ENCODE peak calls at places on chromosomes 5 and 9, in eight cellular contexts. One of them, this sample, is unnamed.

GRCh38 chr9:112308576-112308975 is 24.8 kb downstream of the PTBP3 start:
- DNase-seq in AG09309: no peak
- DNase-seq in Calu3: no peak
- DNase-seq in CD4-positive, CD25-positive, alpha-beta regulatory T cell: no peak
- DNase-seq in GM20000: no peak
- DNase-seq in AG08396: no peak
- DNase-seq in T-helper 1 cell: no peak
- DNase-seq in testis: no peak
- DNase-seq in this sample: no peak

GRCh38 chr9:93203713-93204469 is 20.0 kb downstream of the WNK2 start:
- DNase-seq in Calu3: no peak
- DNase-seq in GM20000: no peak
- DNase-seq in AG09309: no peak
- DNase-seq in testis: no peak
- DNase-seq in T-helper 1 cell: no peak
- DNase-seq in CD4-positive, CD25-positive, alpha-beta regulatory T cell: no peak
- DNase-seq in AG08396: no peak
- DNase-seq in this sample: no peak

GRCh38 chr9:1619915-1620705 is 395.0 kb upstream of the SMARCA2 start:
- DNase-seq in Calu3: no peak
- DNase-seq in GM20000: no peak
- DNase-seq in CD4-positive, CD25-positive, alpha-beta regulatory T cell: no peak
- DNase-seq in AG09309: no peak
- DNase-seq in testis: no peak
- DNase-seq in T-helper 1 cell: no peak
- DNase-seq in AG08396: no peak
- DNase-seq in this sample: no peak

GRCh38 chr5:95761771-95762680 is 30.9 kb downstream of the RHOBTB3 start:
- DNase-seq in GM20000: no peak
- DNase-seq in testis: no peak
- DNase-seq in AG09309: peak
- DNase-seq in T-helper 1 cell: no peak
- DNase-seq in AG08396: no peak
- DNase-seq in CD4-positive, CD25-positive, alpha-beta regulatory T cell: no peak
- DNase-seq in Calu3: no peak
- DNase-seq in this sample: no peak

GRCh38 chr9:90308746-90309145 is 333.9 kb downstream of the DIRAS2 start:
- DNase-seq in testis: no peak
- DNase-seq in AG09309: no peak
- DNase-seq in AG08396: no peak
- DNase-seq in Calu3: no peak
- DNase-seq in GM20000: no peak
- DNase-seq in T-helper 1 cell: no peak
- DNase-seq in CD4-positive, CD25-positive, alpha-beta regulatory T cell: no peak
- DNase-seq in this sample: no peak

GRCh38 chr5:55123365-55123764 is 20.9 kb downstream of the GZMA start:
- DNase-seq in GM20000: no peak
- DNase-seq in T-helper 1 cell: no peak
- DNase-seq in AG08396: no peak
- DNase-seq in Calu3: no peak
- DNase-seq in AG09309: no peak
- DNase-seq in testis: no peak
- DNase-seq in CD4-positive, CD25-positive, alpha-beta regulatory T cell: no peak
- DNase-seq in this sample: no peak

GRCh38 chr9:134181648-134182034 is 17.3 kb upstream of the RNU6ATAC start:
- DNase-seq in AG09309: no peak
- DNase-seq in testis: no peak
- DNase-seq in T-helper 1 cell: no peak
- DNase-seq in Calu3: no peak
- DNase-seq in GM20000: no peak
- DNase-seq in CD4-positive, CD25-positive, alpha-beta regulatory T cell: no peak
- DNase-seq in AG08396: no peak
- DNase-seq in this sample: no peak

GRCh38 chr9:85038824-85039540 is 369.5 kb downstream of the NTRK2 start:
- DNase-seq in Calu3: no peak
- DNase-seq in testis: no peak
- DNase-seq in T-helper 1 cell: no peak
- DNase-seq in CD4-positive, CD25-positive, alpha-beta regulatory T cell: no peak
- DNase-seq in AG09309: no peak
- DNase-seq in AG08396: no peak
- DNase-seq in GM20000: no peak
- DNase-seq in this sample: no peak

GRCh38 chr9:41229408-41230401 is 40.6 kb upstream of the ZNG1F start:
- DNase-seq in Calu3: no peak
- DNase-seq in AG08396: peak
- DNase-seq in CD4-positive, CD25-positive, alpha-beta regulatory T cell: no peak
- DNase-seq in GM20000: peak
- DNase-seq in T-helper 1 cell: no peak
- DNase-seq in AG09309: no peak
- DNase-seq in testis: no peak
- DNase-seq in this sample: no peak

GRCh38 chr9:134174073-134174449 is 9.7 kb upstream of the RNU6ATAC start:
- DNase-seq in GM20000: no peak
- DNase-seq in AG09309: no peak
- DNase-seq in testis: no peak
- DNase-seq in AG08396: no peak
- DNase-seq in Calu3: no peak
- DNase-seq in CD4-positive, CD25-positive, alpha-beta regulatory T cell: no peak
- DNase-seq in T-helper 1 cell: no peak
- DNase-seq in this sample: no peak

GRCh38 chr5:80255425-80255751 is 460 bp downstream of the SERINC5 start:
- DNase-seq in testis: peak
- DNase-seq in AG08396: peak
- DNase-seq in GM20000: no peak
- DNase-seq in CD4-positive, CD25-positive, alpha-beta regulatory T cell: no peak
- DNase-seq in Calu3: peak
- DNase-seq in T-helper 1 cell: peak
- DNase-seq in AG09309: no peak
- DNase-seq in this sample: peak

GRCh38 chr5:154273028-154273617 is 82.6 kb downstream of the GALNT10 start:
- DNase-seq in GM20000: peak
- DNase-seq in AG08396: peak
- DNase-seq in Calu3: no peak
- DNase-seq in T-helper 1 cell: no peak
- DNase-seq in testis: peak
- DNase-seq in CD4-positive, CD25-positive, alpha-beta regulatory T cell: peak
- DNase-seq in AG09309: no peak
- DNase-seq in this sample: no peak